ENCODE peak calls at places on chromosomes 4 and X, in six cellular contexts. One of them, this sample, is unnamed.
A peak's percentile ranks its signal among the peaks of the same experiment; 100 is the strongest.

GRCh38 chr4:4608214-4608537 is 66.3 kb upstream of the STX18 start:
- DNase-seq in HuH-7: no peak
- DNase-seq in nephron progenitor cell: no peak
- DNase-seq in DND-41: no peak
- DNase-seq in T follicular helper cell: no peak
- DNase-seq in NCI-H2107: no peak
- DNase-seq in this sample: no peak

GRCh38 chrX:119067023-119067739 is 5.6 kb upstream of the CT47C1 start:
- DNase-seq in HuH-7: peak; percentile 45
- DNase-seq in nephron progenitor cell: peak; percentile 58
- DNase-seq in DND-41: peak; percentile 15
- DNase-seq in T follicular helper cell: no peak
- DNase-seq in NCI-H2107: peak; percentile 28
- DNase-seq in this sample: peak; percentile 82

GRCh38 chrX:37787353-37787869 is 7.6 kb downstream of the CYBB start:
- DNase-seq in HuH-7: no peak
- DNase-seq in nephron progenitor cell: no peak
- DNase-seq in DND-41: no peak
- DNase-seq in T follicular helper cell: no peak
- DNase-seq in NCI-H2107: no peak
- DNase-seq in this sample: no peak

GRCh38 chr4:147644471-147644870 is 27.3 kb downstream of the TMEM184C start:
- DNase-seq in HuH-7: no peak
- DNase-seq in nephron progenitor cell: no peak
- DNase-seq in DND-41: no peak
- DNase-seq in T follicular helper cell: no peak
- DNase-seq in NCI-H2107: no peak
- DNase-seq in this sample: no peak

GRCh38 chr4:102531441-102531840 is 30.3 kb downstream of the NFKB1 start:
- DNase-seq in HuH-7: no peak
- DNase-seq in nephron progenitor cell: no peak
- DNase-seq in DND-41: no peak
- DNase-seq in T follicular helper cell: no peak
- DNase-seq in NCI-H2107: no peak
- DNase-seq in this sample: no peak

GRCh38 chr4:85928775-85929585 is 430.9 kb downstream of the MAPK10 start:
- DNase-seq in HuH-7: peak; percentile 28
- DNase-seq in nephron progenitor cell: no peak
- DNase-seq in DND-41: no peak
- DNase-seq in T follicular helper cell: no peak
- DNase-seq in NCI-H2107: no peak
- DNase-seq in this sample: no peak

GRCh38 chrX:137171626-137172025 is 137.8 kb upstream of the GPR101 start:
- DNase-seq in HuH-7: no peak
- DNase-seq in nephron progenitor cell: no peak
- DNase-seq in DND-41: no peak
- DNase-seq in T follicular helper cell: no peak
- DNase-seq in NCI-H2107: no peak
- DNase-seq in this sample: no peak

GRCh38 chrX:68912113-68912980 is 83.5 kb downstream of the EFNB1 start:
- DNase-seq in HuH-7: no peak
- DNase-seq in nephron progenitor cell: peak; percentile 34
- DNase-seq in DND-41: no peak
- DNase-seq in T follicular helper cell: no peak
- DNase-seq in NCI-H2107: no peak
- DNase-seq in this sample: no peak

GRCh38 chr4:138275216-138275615 is 33.1 kb upstream of the SLC7A11 start:
- DNase-seq in HuH-7: no peak
- DNase-seq in nephron progenitor cell: no peak
- DNase-seq in DND-41: no peak
- DNase-seq in T follicular helper cell: no peak
- DNase-seq in NCI-H2107: no peak
- DNase-seq in this sample: no peak

GRCh38 chr4:132540268-132540667 is 608.8 kb upstream of the PCDH10 start:
- DNase-seq in HuH-7: no peak
- DNase-seq in nephron progenitor cell: no peak
- DNase-seq in DND-41: no peak
- DNase-seq in T follicular helper cell: no peak
- DNase-seq in NCI-H2107: no peak
- DNase-seq in this sample: no peak

GRCh38 chrX:40772290-40772689 is 36.9 kb upstream of the MED14 start:
- DNase-seq in HuH-7: no peak
- DNase-seq in nephron progenitor cell: no peak
- DNase-seq in DND-41: no peak
- DNase-seq in T follicular helper cell: no peak
- DNase-seq in NCI-H2107: no peak
- DNase-seq in this sample: no peak

GRCh38 chr4:55887594-55887993 is 34.1 kb downstream of the EXOC1 start:
- DNase-seq in HuH-7: no peak
- DNase-seq in nephron progenitor cell: no peak
- DNase-seq in DND-41: no peak
- DNase-seq in T follicular helper cell: no peak
- DNase-seq in NCI-H2107: no peak
- DNase-seq in this sample: peak; percentile 22

GRCh38 chrX:46326161-46326560 is 219.1 kb downstream of the ZNF674 start:
- DNase-seq in HuH-7: no peak
- DNase-seq in nephron progenitor cell: no peak
- DNase-seq in DND-41: no peak
- DNase-seq in T follicular helper cell: no peak
- DNase-seq in NCI-H2107: no peak
- DNase-seq in this sample: no peak

GRCh38 chr4:52957791-52958190 is 95.7 kb downstream of the RASL11B start:
- DNase-seq in HuH-7: no peak
- DNase-seq in nephron progenitor cell: no peak
- DNase-seq in DND-41: no peak
- DNase-seq in T follicular helper cell: no peak
- DNase-seq in NCI-H2107: no peak
- DNase-seq in this sample: no peak

GRCh38 chr4:16908377-16909021 is 10.1 kb upstream of the LDB2 start:
- DNase-seq in HuH-7: no peak
- DNase-seq in nephron progenitor cell: no peak
- DNase-seq in DND-41: no peak
- DNase-seq in T follicular helper cell: no peak
- DNase-seq in NCI-H2107: no peak
- DNase-seq in this sample: no peak

GRCh38 chr4:89305712-89306437 is 1.7 kb downstream of the GPRIN3 start:
- DNase-seq in HuH-7: no peak
- DNase-seq in nephron progenitor cell: no peak
- DNase-seq in DND-41: no peak
- DNase-seq in T follicular helper cell: no peak
- DNase-seq in NCI-H2107: no peak
- DNase-seq in this sample: no peak

GRCh38 chrX:47194388-47194787 is 759 bp downstream of the UBA1 start:
- DNase-seq in HuH-7: no peak
- DNase-seq in nephron progenitor cell: no peak
- DNase-seq in DND-41: no peak
- DNase-seq in T follicular helper cell: no peak
- DNase-seq in NCI-H2107: no peak
- DNase-seq in this sample: no peak

GRCh38 chr4:127212701-127213100 is 420.1 kb upstream of the INTU start:
- DNase-seq in HuH-7: no peak
- DNase-seq in nephron progenitor cell: no peak
- DNase-seq in DND-41: no peak
- DNase-seq in T follicular helper cell: no peak
- DNase-seq in NCI-H2107: peak; percentile 23
- DNase-seq in this sample: no peak

GRCh38 chr4:169523796-169524195 is 88.6 kb downstream of the NEK1 start:
- DNase-seq in HuH-7: no peak
- DNase-seq in nephron progenitor cell: no peak
- DNase-seq in DND-41: no peak
- DNase-seq in T follicular helper cell: no peak
- DNase-seq in NCI-H2107: no peak
- DNase-seq in this sample: no peak

GRCh38 chrX:110218591-110218990 is 99.3 kb downstream of the AMMECR1 start:
- DNase-seq in HuH-7: no peak
- DNase-seq in nephron progenitor cell: no peak
- DNase-seq in DND-41: no peak
- DNase-seq in T follicular helper cell: no peak
- DNase-seq in NCI-H2107: no peak
- DNase-seq in this sample: no peak

GRCh38 chr4:3851881-3852280 is 85.7 kb downstream of the ADRA2C start:
- DNase-seq in HuH-7: no peak
- DNase-seq in nephron progenitor cell: no peak
- DNase-seq in DND-41: no peak
- DNase-seq in T follicular helper cell: no peak
- DNase-seq in NCI-H2107: no peak
- DNase-seq in this sample: no peak

GRCh38 chr4:186487726-186488125 is 67.6 kb downstream of the MTNR1A start:
- DNase-seq in HuH-7: no peak
- DNase-seq in nephron progenitor cell: no peak
- DNase-seq in DND-41: no peak
- DNase-seq in T follicular helper cell: no peak
- DNase-seq in NCI-H2107: no peak
- DNase-seq in this sample: no peak

GRCh38 chrX:30027636-30028035 is 187.7 kb upstream of the MAGEB2 start:
- DNase-seq in HuH-7: no peak
- DNase-seq in nephron progenitor cell: no peak
- DNase-seq in DND-41: no peak
- DNase-seq in T follicular helper cell: no peak
- DNase-seq in NCI-H2107: no peak
- DNase-seq in this sample: no peak

GRCh38 chr4:110587666-110588285 is 35.1 kb downstream of the PITX2 start:
- DNase-seq in HuH-7: no peak
- DNase-seq in nephron progenitor cell: no peak
- DNase-seq in DND-41: no peak
- DNase-seq in T follicular helper cell: no peak
- DNase-seq in NCI-H2107: no peak
- DNase-seq in this sample: no peak

GRCh38 chr4:112321768-112322684 is 24.9 kb downstream of the ALPK1 start:
- DNase-seq in HuH-7: no peak
- DNase-seq in nephron progenitor cell: peak; percentile 80
- DNase-seq in DND-41: peak; percentile 69
- DNase-seq in T follicular helper cell: peak; percentile 64
- DNase-seq in NCI-H2107: no peak
- DNase-seq in this sample: peak; percentile 56

GRCh38 chr4:26496207-26496783 is 6.0 kb upstream of the CCKAR start:
- DNase-seq in HuH-7: no peak
- DNase-seq in nephron progenitor cell: no peak
- DNase-seq in DND-41: no peak
- DNase-seq in T follicular helper cell: no peak
- DNase-seq in NCI-H2107: no peak
- DNase-seq in this sample: no peak

GRCh38 chr4:115275615-115276014 is 162.2 kb upstream of the NDST4 start:
- DNase-seq in HuH-7: no peak
- DNase-seq in nephron progenitor cell: no peak
- DNase-seq in DND-41: peak; percentile 24
- DNase-seq in T follicular helper cell: no peak
- DNase-seq in NCI-H2107: no peak
- DNase-seq in this sample: no peak

GRCh38 chr4:10123227-10124101 is 6.9 kb upstream of the WDR1 start:
- DNase-seq in HuH-7: no peak
- DNase-seq in nephron progenitor cell: peak; percentile 37
- DNase-seq in DND-41: peak; percentile 81
- DNase-seq in T follicular helper cell: no peak
- DNase-seq in NCI-H2107: no peak
- DNase-seq in this sample: no peak

GRCh38 chr4:61210186-61210939 is 10.2 kb downstream of the ADGRL3 start:
- DNase-seq in HuH-7: no peak
- DNase-seq in nephron progenitor cell: peak; percentile 11
- DNase-seq in DND-41: no peak
- DNase-seq in T follicular helper cell: no peak
- DNase-seq in NCI-H2107: no peak
- DNase-seq in this sample: peak; percentile 9

GRCh38 chr4:39614487-39615162 is 24.0 kb downstream of the SMIM14 start:
- DNase-seq in HuH-7: no peak
- DNase-seq in nephron progenitor cell: no peak
- DNase-seq in DND-41: no peak
- DNase-seq in T follicular helper cell: no peak
- DNase-seq in NCI-H2107: no peak
- DNase-seq in this sample: no peak

GRCh38 chr4:23033796-23034195 is 341.1 kb downstream of the GBA3 start:
- DNase-seq in HuH-7: no peak
- DNase-seq in nephron progenitor cell: no peak
- DNase-seq in DND-41: no peak
- DNase-seq in T follicular helper cell: no peak
- DNase-seq in NCI-H2107: no peak
- DNase-seq in this sample: no peak

GRCh38 chr4:103046416-103047290 is 27.1 kb upstream of the SLC9B1 start:
- DNase-seq in HuH-7: peak; percentile 23
- DNase-seq in nephron progenitor cell: peak; percentile 21
- DNase-seq in DND-41: peak; percentile 42
- DNase-seq in T follicular helper cell: peak; percentile 13
- DNase-seq in NCI-H2107: no peak
- DNase-seq in this sample: peak; percentile 61

GRCh38 chr4:122309988-122310626 is 68.7 kb upstream of the ADAD1 start:
- DNase-seq in HuH-7: no peak
- DNase-seq in nephron progenitor cell: no peak
- DNase-seq in DND-41: no peak
- DNase-seq in T follicular helper cell: no peak
- DNase-seq in NCI-H2107: no peak
- DNase-seq in this sample: no peak

GRCh38 chr4:124940387-124940786 is 227.9 kb upstream of the ANKRD50 start:
- DNase-seq in HuH-7: no peak
- DNase-seq in nephron progenitor cell: no peak
- DNase-seq in DND-41: no peak
- DNase-seq in T follicular helper cell: no peak
- DNase-seq in NCI-H2107: no peak
- DNase-seq in this sample: no peak

GRCh38 chrX:1480082-1480785 is 27.5 kb upstream of the ASMTL start:
- DNase-seq in HuH-7: no peak
- DNase-seq in nephron progenitor cell: no peak
- DNase-seq in DND-41: peak; percentile 2
- DNase-seq in T follicular helper cell: no peak
- DNase-seq in NCI-H2107: no peak
- DNase-seq in this sample: no peak

GRCh38 chr4:38090450-38091246 is 130.4 kb downstream of the PTTG2 start:
- DNase-seq in HuH-7: no peak
- DNase-seq in nephron progenitor cell: no peak
- DNase-seq in DND-41: no peak
- DNase-seq in T follicular helper cell: no peak
- DNase-seq in NCI-H2107: no peak
- DNase-seq in this sample: no peak

GRCh38 chr4:8419222-8420041 is 21.1 kb downstream of the ACOX3 start:
- DNase-seq in HuH-7: no peak
- DNase-seq in nephron progenitor cell: no peak
- DNase-seq in DND-41: no peak
- DNase-seq in T follicular helper cell: no peak
- DNase-seq in NCI-H2107: no peak
- DNase-seq in this sample: no peak

GRCh38 chr4:38872620-38873019 is 5.0 kb downstream of the FAM114A1 start:
- DNase-seq in HuH-7: peak; percentile 75
- DNase-seq in nephron progenitor cell: no peak
- DNase-seq in DND-41: no peak
- DNase-seq in T follicular helper cell: no peak
- DNase-seq in NCI-H2107: no peak
- DNase-seq in this sample: no peak

GRCh38 chr4:145307763-145308430 is 127.5 kb upstream of the OTUD4 start:
- DNase-seq in HuH-7: no peak
- DNase-seq in nephron progenitor cell: no peak
- DNase-seq in DND-41: no peak
- DNase-seq in T follicular helper cell: no peak
- DNase-seq in NCI-H2107: no peak
- DNase-seq in this sample: no peak